ENCODE peak calls at places on chromosomes 6 and 20, in nine cellular contexts. D is aorta, Q is MM.1S, A is SK-MEL-5, S is myocyte, N is AG10803, Y is Peyer's patch, C is KBM-7, W is dorsolateral prefrontal cortex. T is an unnamed sample.

GRCh38 chr20:59567585-59568508 is 36.5 kb upstream of the PHACTR3 start:
- DNase-seq in C (no peak), Y (no peak), S (no peak), A (no peak), N (no peak), Q (no peak), D (no peak), W (no peak), T (no peak)

GRCh38 chr6:40328376-40328987 is 258.7 kb downstream of the LRFN2 start:
- DNase-seq in S (no peak), D (no peak), A (peak), Q (peak), N (no peak), W (peak), C (peak), Y (no peak), T (no peak)

GRCh38 chr20:62596921-62597320 is 45.4 kb upstream of the SLCO4A1 start:
- DNase-seq in Y (no peak), Q (no peak), S (no peak), D (no peak), N (no peak), C (no peak), W (no peak), A (no peak), T (no peak)

GRCh38 chr6:96032646-96033045 is 16.9 kb downstream of the FUT9 start:
- DNase-seq in Y (no peak), N (no peak), A (no peak), Q (no peak), C (no peak), S (no peak), D (no peak), W (no peak), T (no peak)

GRCh38 chr6:5580736-5581568 is 319.6 kb downstream of the FARS2 start:
- DNase-seq in D (no peak), A (no peak), Y (no peak), W (no peak), Q (no peak), N (no peak), C (no peak), S (no peak), T (no peak)

GRCh38 chr6:31954511-31954910 is 4.3 kb downstream of the NELFE start:
- DNase-seq in W (no peak), Y (no peak), N (no peak), A (no peak), D (peak), Q (no peak), S (no peak), C (no peak), T (no peak)

GRCh38 chr6:28212510-28213212 is 12.4 kb upstream of the ZSCAN9 start:
- DNase-seq in S (peak), Y (no peak), A (peak), C (peak), Q (peak), N (peak), W (no peak), D (no peak), T (peak)

GRCh38 chr6:108798672-108799355 is 49.4 kb upstream of the ARMC2 start:
- DNase-seq in S (no peak), A (no peak), D (peak), C (peak), N (no peak), Q (peak), W (peak), Y (peak), T (no peak)

GRCh38 chr20:36852187-36852586 is 23.8 kb upstream of the TLDC2 start:
- DNase-seq in A (no peak), D (peak), N (peak), W (peak), Y (no peak), Q (no peak), S (peak), C (no peak), T (no peak)